ENCODE peak calls at places on chromosomes 11 and 22, in ten cellular contexts. N, L, O, J, U, E, Y, V, T and W are unnamed samples.

GRCh38 chr11:75198278-75198948 is 42.2 kb upstream of the TPBGL start:
- DNase-seq in N (peak; percentile 84), L (no peak), O (no peak), J (no peak), U (no peak), E (no peak), Y (no peak), V (no peak), T (no peak), W (no peak)

GRCh38 chr22:36221799-36222751 is 17.3 kb downstream of the APOL2 start:
- DNase-seq in N (peak; percentile 52), L (peak; percentile 70), O (peak; percentile 12), J (peak; percentile 53), U (no peak), E (no peak), Y (peak; percentile 52), V (no peak), T (no peak), W (no peak)

GRCh38 chr11:127193916-127194315 is 193.3 kb upstream of the KIRREL3 start:
- DNase-seq in N (no peak), L (no peak), O (no peak), J (no peak), U (no peak), E (no peak), Y (no peak), V (no peak), T (no peak), W (no peak)

GRCh38 chr11:91608662-91609061 is 616.0 kb upstream of the FAT3 start:
- DNase-seq in N (peak; percentile 11), L (no peak), O (no peak), J (no peak), U (no peak), E (no peak), Y (no peak), V (no peak), T (no peak), W (peak; percentile 50)

GRCh38 chr11:93519179-93519578 is 24.0 kb downstream of the SMCO4 start:
- DNase-seq in N (peak; percentile 95), L (no peak), O (no peak), J (no peak), U (no peak), E (no peak), Y (no peak), V (no peak), T (no peak), W (no peak)

GRCh38 chr11:61654397-61654829 is 25.8 kb upstream of the DAGLA start:
- DNase-seq in N (no peak), L (peak; percentile 23), O (no peak), J (peak; percentile 42), U (no peak), E (peak; percentile 85), Y (no peak), V (peak; percentile 59), T (no peak), W (no peak)

GRCh38 chr11:9747229-9747628 is 83.4 kb downstream of the SWAP70 start:
- DNase-seq in N (no peak), L (no peak), O (no peak), J (no peak), U (no peak), E (no peak), Y (no peak), V (no peak), T (no peak), W (no peak)

GRCh38 chr11:27995082-27995481 is 112.9 kb downstream of the KIF18A start:
- DNase-seq in N (no peak), L (no peak), O (no peak), J (peak; percentile 49), U (peak; percentile 21), E (no peak), Y (no peak), V (no peak), T (no peak), W (no peak)

GRCh38 chr11:46674463-46675287 is 25.7 kb downstream of the ARHGAP1 start:
- DNase-seq in N (no peak), L (no peak), O (peak; percentile 27), J (peak; percentile 51), U (no peak), E (peak; percentile 78), Y (no peak), V (peak; percentile 55), T (peak; percentile 82), W (no peak)

GRCh38 chr11:43941257-43941879 is 1.1 kb upstream of the C11orf96 start:
- DNase-seq in N (no peak), L (no peak), O (no peak), J (peak; percentile 51), U (no peak), E (no peak), Y (no peak), V (no peak), T (no peak), W (no peak)

GRCh38 chr22:48410536-48410935 is 1417.1 kb downstream of the BRD1 start:
- DNase-seq in N (no peak), L (no peak), O (no peak), J (no peak), U (no peak), E (no peak), Y (no peak), V (no peak), T (no peak), W (no peak)

GRCh38 chr22:35131423-35132050 is 65.6 kb downstream of the ISX start:
- DNase-seq in N (no peak), L (peak; percentile 54), O (no peak), J (no peak), U (no peak), E (peak; percentile 42), Y (no peak), V (no peak), T (no peak), W (no peak)

GRCh38 chr22:17164392-17165024 is 5.4 kb upstream of the HDHD5 start:
- DNase-seq in N (no peak), L (no peak), O (no peak), J (peak; percentile 5), U (no peak), E (no peak), Y (no peak), V (no peak), T (no peak), W (no peak)

GRCh38 chr11:113907155-113907554 is 2.6 kb downstream of the HTR3B start:
- DNase-seq in N (peak; percentile 42), L (no peak), O (no peak), J (no peak), U (no peak), E (no peak), Y (no peak), V (no peak), T (no peak), W (no peak)

GRCh38 chr22:25702046-25702445 is 39.9 kb upstream of the MYO18B start:
- DNase-seq in N (peak; percentile 65), L (no peak), O (no peak), J (peak; percentile 57), U (no peak), E (peak; percentile 13), Y (no peak), V (no peak), T (peak; percentile 18), W (no peak)

GRCh38 chr11:105827906-105828305 is 194.1 kb downstream of the MSANTD4 start:
- DNase-seq in N (no peak), L (no peak), O (no peak), J (no peak), U (no peak), E (no peak), Y (no peak), V (no peak), T (no peak), W (no peak)

GRCh38 chr11:65586676-65587075 is 8.9 kb downstream of the KCNK7 start:
- DNase-seq in N (no peak), L (no peak), O (no peak), J (peak; percentile 79), U (no peak), E (no peak), Y (no peak), V (no peak), T (no peak), W (no peak)

GRCh38 chr22:25187469-25187868 is 12.2 kb upstream of the CRYBB3 start:
- DNase-seq in N (no peak), L (no peak), O (no peak), J (no peak), U (no peak), E (no peak), Y (no peak), V (no peak), T (no peak), W (no peak)

GRCh38 chr22:26588749-26589366 is 1.1 kb downstream of the TPST2 start:
- DNase-seq in N (no peak), L (no peak), O (no peak), J (no peak), U (no peak), E (no peak), Y (no peak), V (no peak), T (no peak), W (no peak)